ENCODE peak calls at places on chromosome 1, in ten cellular contexts. X is cardiac fibroblast; I is AG04449; S is osteocyte; K is CD8-positive, alpha-beta T cell; U is tibial nerve; R is stomach; V is activated CD8-positive, alpha-beta T cell treated with anti-CD3 and anti-CD28 coated beads for 36 hours; T is thyroid gland; Q is choroid plexus epithelial cell. A is an unnamed sample.

GRCh38 chr1:237309595-237310118 is 267.7 kb downstream of the RYR2 start:
- DNase-seq in K (no peak), R (no peak), S (no peak), I (no peak), U (no peak), Q (no peak), T (no peak), X (no peak), V (no peak), A (no peak)

GRCh38 chr1:226526801-226527595 is 21.6 kb upstream of the STUM start:
- DNase-seq in T (no peak), X (peak; percentile 66), S (no peak), I (no peak), K (no peak), Q (peak; percentile 36), R (peak; percentile 53), V (no peak), U (no peak), A (no peak)

GRCh38 chr1:201215531-201216357 is 25.1 kb downstream of the IGFN1 start:
- DNase-seq in X (no peak), T (no peak), R (no peak), K (no peak), S (peak; percentile 73), V (no peak), I (no peak), Q (no peak), U (no peak), A (no peak)

GRCh38 chr1:204454476-204454875 is 40.1 kb downstream of the PIK3C2B start:
- DNase-seq in S (no peak), K (no peak), U (no peak), X (no peak), I (no peak), R (no peak), Q (no peak), V (no peak), T (no peak), A (no peak)

GRCh38 chr1:3745590-3746381 is 6.5 kb upstream of the CCDC27 start:
- DNase-seq in Q (no peak), X (no peak), R (no peak), T (no peak), K (peak; percentile 21), V (peak; percentile 15), S (no peak), U (no peak), I (no peak), A (no peak)

GRCh38 chr1:223659711-223660110 is 5.8 kb downstream of the CAPN8 start:
- DNase-seq in U (no peak), K (no peak), X (no peak), R (no peak), I (no peak), V (no peak), Q (no peak), T (no peak), S (no peak), A (no peak)

GRCh38 chr1:150567717-150568561 is 11.5 kb downstream of the MCL1 start:
- DNase-seq in T (peak; percentile 97), R (peak; percentile 93), X (peak; percentile 99), K (no peak), Q (peak; percentile 99), U (peak; percentile 94), V (peak; percentile 68), I (peak; percentile 95), S (peak; percentile 93), A (no peak)

GRCh38 chr1:178275553-178275952 is 181.6 kb downstream of the RASAL2 start:
- DNase-seq in S (no peak), U (no peak), K (no peak), V (no peak), X (peak; percentile 38), Q (peak; percentile 52), T (no peak), R (no peak), I (no peak), A (no peak)

GRCh38 chr1:212488436-212489283 is 55.9 kb downstream of the NENF start:
- DNase-seq in T (peak; percentile 57), Q (peak; percentile 97), X (peak; percentile 93), R (peak; percentile 60), S (no peak), K (no peak), I (peak; percentile 36), U (peak; percentile 86), V (peak; percentile 67), A (no peak)

GRCh38 chr1:153305682-153306081 is 7.1 kb downstream of the PGLYRP3 start:
- DNase-seq in U (no peak), V (no peak), K (no peak), I (no peak), X (no peak), R (no peak), Q (no peak), S (no peak), T (no peak), A (no peak)

GRCh38 chr1:160375788-160376524 is 9.1 kb downstream of the NHLH1 start:
- DNase-seq in U (no peak), T (no peak), S (peak; percentile 46), X (peak; percentile 32), Q (peak; percentile 37), V (peak; percentile 13), K (no peak), I (no peak), R (no peak), A (no peak)

GRCh38 chr1:9892563-9893528 is 17.2 kb downstream of the CTNNBIP1 start:
- DNase-seq in Q (peak; percentile 56), U (no peak), T (peak; percentile 37), K (no peak), R (peak; percentile 80), X (peak; percentile 81), I (peak; percentile 33), S (no peak), V (no peak), A (no peak)

GRCh38 chr1:215146252-215146975 is 63.9 kb downstream of the KCNK2 start:
- DNase-seq in I (no peak), U (peak; percentile 11), K (no peak), X (peak; percentile 68), V (peak; percentile 12), R (peak; percentile 51), Q (peak; percentile 73), S (no peak), T (peak; percentile 28), A (no peak)

GRCh38 chr1:207814469-207814868 is 62.6 kb downstream of the CD46 start:
- DNase-seq in I (no peak), K (no peak), R (no peak), Q (no peak), S (peak; percentile 32), U (no peak), V (no peak), X (no peak), T (no peak), A (no peak)

GRCh38 chr1:84409888-84410287 is 11.6 kb downstream of the DNASE2B start:
- DNase-seq in K (no peak), R (no peak), V (no peak), Q (no peak), S (no peak), X (no peak), T (no peak), I (no peak), U (no peak), A (no peak)

GRCh38 chr1:207672525-207673130 is 27.7 kb downstream of the CR1L start:
- DNase-seq in Q (peak; percentile 58), X (peak; percentile 55), R (peak; percentile 35), S (no peak), U (no peak), K (no peak), I (no peak), T (peak; percentile 8), V (peak; percentile 64), A (no peak)

GRCh38 chr1:64507897-64508296 is 38.0 kb downstream of the CACHD1 start:
- DNase-seq in X (no peak), I (no peak), R (no peak), Q (no peak), S (no peak), K (no peak), U (no peak), V (no peak), T (no peak), A (no peak)

GRCh38 chr1:175555266-175555665 is 188.1 kb downstream of the TNR start:
- DNase-seq in T (no peak), V (peak; percentile 8), Q (peak; percentile 21), I (no peak), X (no peak), K (no peak), R (no peak), S (no peak), U (no peak), A (no peak)

GRCh38 chr1:59833022-59833421 is 18.3 kb downstream of the HOOK1 start:
- DNase-seq in K (no peak), S (no peak), Q (peak; percentile 5), I (no peak), X (peak; percentile 14), U (no peak), T (no peak), V (no peak), R (no peak), A (no peak)
- TF ChIP-seq CTCF in K (no peak), S (no peak), Q (no peak), I (no peak), X (no peak), U (no peak), T (no peak), V (no peak), R (no peak), A (no peak)

DNA sequence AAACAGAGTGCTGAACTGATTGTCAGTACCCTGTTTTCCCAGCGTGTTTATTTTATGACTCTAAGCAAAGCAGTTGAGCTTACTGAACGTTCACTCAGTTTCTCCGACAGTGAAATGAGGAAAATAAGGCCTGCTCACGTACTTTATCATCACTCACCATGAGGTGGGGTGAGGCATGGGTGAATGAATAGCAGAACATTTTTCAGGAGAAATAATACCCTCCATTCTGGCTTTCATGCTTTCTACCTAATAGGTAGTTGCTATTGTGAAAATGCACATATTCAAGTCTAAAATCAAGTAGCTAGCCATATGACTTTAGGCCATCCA is 178.1 kb downstream of the VPS13D start:
- DNase-seq in U (no peak), V (no peak), T (no peak), R (no peak), S (no peak), Q (peak; percentile 42), X (no peak), K (no peak), I (no peak), A (no peak)
- TF ChIP-seq CTCF in U (no peak), V (no peak), T (no peak), R (no peak), S (no peak), Q (no peak), X (no peak), K (no peak), I (no peak), A (no peak)

DNA sequence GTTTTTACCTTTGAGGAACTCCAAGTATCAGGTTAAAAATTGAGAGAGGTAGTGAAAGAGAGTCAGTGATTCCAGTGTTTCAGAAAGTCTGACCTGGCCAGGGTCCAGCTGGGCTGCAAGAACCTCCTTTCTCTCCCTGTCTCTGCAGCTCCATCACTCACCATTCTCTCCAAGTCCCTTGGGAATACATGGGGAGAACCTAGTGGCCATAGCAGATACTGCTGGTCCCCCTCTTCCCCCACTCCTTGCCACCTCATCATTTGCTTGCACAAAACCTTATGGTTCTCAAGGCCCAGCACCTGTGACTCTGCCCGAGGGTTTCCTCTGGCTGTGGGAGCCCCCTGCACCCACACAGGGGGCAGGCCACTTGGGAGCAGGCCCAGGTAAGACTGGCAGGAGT is 279.5 kb downstream of the KIF26B start:
- DNase-seq in I (no peak), U (no peak), Q (peak; percentile 22), R (no peak), V (no peak), T (no peak), S (no peak), K (no peak), X (no peak), A (no peak)
- TF ChIP-seq CTCF in I (no peak), U (no peak), Q (peak; percentile 28), R (no peak), V (no peak), T (no peak), S (no peak), K (no peak), X (peak; percentile 19), A (no peak)

GRCh38 chr1:222454196-222454595 is 93.7 kb downstream of the HHIPL2 start:
- DNase-seq in S (no peak), K (no peak), V (no peak), Q (peak; percentile 11), X (no peak), U (no peak), T (no peak), R (no peak), I (peak; percentile 56), A (no peak)
- TF ChIP-seq CTCF in S (no peak), K (no peak), V (no peak), Q (no peak), X (no peak), U (no peak), T (no peak), R (no peak), I (no peak), A (no peak)